ENCODE peak calls at places on chromosomes 2 and 18, in six cellular contexts. D is endodermal cell, M is pancreas, E is lower lobe of right lung, I is A549, T is PC-9. Z is an unnamed sample.

GRCh38 chr18:28771849-28772248 is 594.9 kb upstream of the CDH2 start:
- DNase-seq in I (no peak), T (no peak), M (no peak), E (no peak), D (no peak), Z (no peak)

GRCh38 chr2:156110890-156111289 is 221.6 kb downstream of the NR4A2 start:
- DNase-seq in T (peak), E (no peak), D (peak), M (peak), I (peak), Z (peak)

GRCh38 chr2:151682459-151683003 is 51.7 kb downstream of the NEB start:
- DNase-seq in T (no peak), D (no peak), E (no peak), M (no peak), I (no peak), Z (no peak)

GRCh38 chr2:172333626-172334330 is 93.6 kb upstream of the ITGA6 start:
- DNase-seq in T (no peak), D (no peak), E (no peak), I (no peak), M (no peak), Z (no peak)

GRCh38 chr2:163407296-163407695 is 328.5 kb downstream of the FIGN start:
- DNase-seq in D (no peak), E (no peak), I (no peak), T (no peak), M (no peak), Z (no peak)

GRCh38 chr2:2108189-2108588 is 222.9 kb downstream of the MYT1L start:
- DNase-seq in M (no peak), D (no peak), T (no peak), E (no peak), I (no peak), Z (no peak)

GRCh38 chr2:241354668-241355658 is 1.1 kb upstream of the FARP2 start:
- DNase-seq in I (peak), M (peak), E (peak), T (peak), D (peak), Z (peak)

GRCh38 chr2:180523629-180524340 is 456.6 kb upstream of the UBE2E3 start:
- DNase-seq in M (no peak), E (no peak), D (no peak), T (peak), I (peak), Z (no peak)

GRCh38 chr2:207239222-207239674 is 73.5 kb upstream of the KLF7 start:
- DNase-seq in E (peak), I (peak), M (no peak), T (peak), D (no peak), Z (no peak)

GRCh38 chr2:208867374-208867773 is 460.8 kb downstream of the PTH2R start:
- DNase-seq in M (no peak), E (no peak), D (no peak), T (no peak), I (no peak), Z (no peak)

GRCh38 chr2:12498286-12498685 is 218.4 kb upstream of the TRIB2 start:
- DNase-seq in E (no peak), T (no peak), D (no peak), I (no peak), M (no peak), Z (no peak)

GRCh38 chr2:216590780-216591179 is 42.4 kb upstream of the IGFBP2 start:
- DNase-seq in I (peak), D (peak), E (no peak), M (no peak), T (no peak), Z (no peak)

GRCh38 chr2:105929506-105929905 is 184.8 kb downstream of the NCK2 start:
- DNase-seq in D (peak), T (no peak), M (no peak), E (no peak), I (no peak), Z (no peak)

GRCh38 chr18:48828713-48829442 is 121.9 kb downstream of the SMAD7 start:
- DNase-seq in I (no peak), M (peak), E (peak), T (no peak), D (peak), Z (no peak)

GRCh38 chr2:32947484-32948143 is 861 bp downstream of the LTBP1 start:
- DNase-seq in E (no peak), I (peak), M (peak), T (peak), D (peak), Z (peak)

GRCh38 chr2:203594541-203594940 is 59.4 kb upstream of the RAPH1 start:
- DNase-seq in I (no peak), M (no peak), D (no peak), E (no peak), T (no peak), Z (no peak)

GRCh38 chr2:16330012-16330411 is 335.6 kb downstream of the CYRIA start:
- DNase-seq in D (peak), T (no peak), E (no peak), I (no peak), M (no peak), Z (no peak)

GRCh38 chr2:10412380-10412779 is 35.7 kb downstream of the ODC1 start:
- DNase-seq in E (no peak), T (no peak), D (peak), I (peak), M (no peak), Z (peak)

GRCh38 chr2:209368924-209369323 is 54.9 kb upstream of the MAP2 start:
- DNase-seq in M (peak), E (peak), T (peak), D (no peak), I (peak), Z (no peak)

GRCh38 chr2:98909381-98910211 is 26.4 kb downstream of the CRACDL start:
- DNase-seq in I (peak), M (peak), T (peak), E (peak), D (peak), Z (peak)

GRCh38 chr2:227164745-227165350 is 424 bp downstream of the COL4A3 start:
- DNase-seq in D (peak), M (peak), E (no peak), I (peak), T (peak), Z (peak)

GRCh38 chr2:48693645-48694044 is 61.9 kb downstream of the LHCGR start:
- DNase-seq in I (no peak), T (no peak), E (no peak), M (no peak), D (no peak), Z (no peak)

GRCh38 chr18:57898506-57899124 is 95.5 kb upstream of the ATP8B1 start:
- DNase-seq in D (no peak), T (no peak), E (no peak), I (peak), M (no peak), Z (no peak)

GRCh38 chr2:134154269-134154668 is 99.6 kb upstream of the MGAT5 start:
- DNase-seq in I (no peak), E (peak), M (no peak), D (no peak), T (no peak), Z (no peak)

GRCh38 chr2:26035110-26035728 is 1.3 kb downstream of the RAB10 start:
- DNase-seq in M (no peak), T (no peak), I (no peak), E (no peak), D (no peak), Z (no peak)

GRCh38 chr2:136436921-136437320 is 319.0 kb upstream of the CXCR4 start:
- DNase-seq in D (no peak), I (no peak), E (no peak), T (no peak), M (no peak), Z (no peak)

GRCh38 chr2:33216508-33217182 is 259.8 kb upstream of the RASGRP3 start:
- DNase-seq in E (no peak), D (no peak), M (no peak), T (no peak), I (peak), Z (no peak)

GRCh38 chr2:194545978-194546377 is 1111.0 kb upstream of the SLC39A10 start:
- DNase-seq in T (no peak), M (no peak), D (no peak), I (peak), E (no peak), Z (no peak)

GRCh38 chr2:25897500-25897899 is 19.2 kb upstream of the ASXL2 start:
- DNase-seq in M (no peak), I (no peak), D (no peak), T (no peak), E (no peak), Z (no peak)

GRCh38 chr2:240106765-240107164 is 29.3 kb downstream of the COPS9 start:
- DNase-seq in D (no peak), M (no peak), I (no peak), E (no peak), T (no peak), Z (no peak)

GRCh38 chr18:26763745-26764144 is 101.8 kb downstream of the AQP4 start:
- DNase-seq in M (no peak), T (no peak), I (no peak), E (no peak), D (no peak), Z (no peak)

GRCh38 chr2:227267406-227268115 is 57.5 kb upstream of the MFF start:
- DNase-seq in M (no peak), E (no peak), D (no peak), T (no peak), I (peak), Z (no peak)

GRCh38 chr18:2114765-2115164 is 456.5 kb downstream of the METTL4 start:
- DNase-seq in T (no peak), E (no peak), D (no peak), M (no peak), I (no peak), Z (no peak)
- TF ChIP-seq CTCF in T (no peak), E (no peak), D (no peak), M (no peak), I (no peak), Z (no peak)

DNA sequence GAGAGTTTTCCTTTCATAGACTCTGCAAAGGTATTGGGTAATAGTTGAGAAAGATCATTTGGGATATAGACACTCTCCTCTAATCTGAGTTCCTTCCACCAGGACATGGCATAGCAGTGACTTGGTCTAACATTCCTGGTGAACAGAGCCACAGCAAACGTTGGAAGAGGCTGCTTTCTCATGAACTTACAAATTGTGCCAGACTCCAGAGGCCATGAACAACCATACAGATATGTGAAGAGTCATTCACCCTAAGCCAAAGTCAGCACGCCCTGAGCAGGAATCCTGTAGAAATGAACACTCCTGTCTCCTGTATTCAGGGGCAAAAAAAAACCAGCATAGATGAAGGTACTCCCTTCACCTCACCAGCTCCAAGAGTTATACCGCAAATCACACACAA is 152.8 kb downstream of the TMEM18 start:
- DNase-seq in I (no peak), T (no peak), D (no peak), E (no peak), M (no peak), Z (no peak)
- TF ChIP-seq CTCF in I (no peak), T (no peak), D (no peak), E (no peak), M (no peak), Z (no peak)

GRCh38 chr2:143708682-143709081 is 579.5 kb downstream of the ARHGAP15 start:
- DNase-seq in E (no peak), I (no peak), T (no peak), M (no peak), D (no peak), Z (no peak)
- TF ChIP-seq CTCF in E (no peak), I (no peak), T (no peak), M (no peak), D (no peak), Z (no peak)

DNA sequence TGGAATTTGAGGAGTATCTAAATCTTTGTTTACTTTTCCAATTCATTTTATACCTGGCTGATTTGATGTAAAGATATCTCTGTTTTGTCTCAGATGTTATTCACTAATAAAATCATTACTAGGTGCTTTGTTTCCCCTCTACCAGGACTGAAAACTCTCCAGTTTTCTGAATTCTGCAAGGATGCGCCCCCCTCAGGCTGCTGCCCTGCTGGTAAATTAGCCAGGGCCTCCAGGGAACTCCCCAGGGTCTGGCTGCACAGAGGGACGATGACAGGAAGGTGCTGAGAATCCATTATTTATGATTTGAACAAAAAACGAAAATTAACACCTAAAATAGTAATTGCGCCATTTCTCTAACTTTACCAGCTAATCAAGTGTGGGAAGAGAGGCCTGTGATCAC is 541.2 kb upstream of the POU3F3 start:
- DNase-seq in I (no peak), T (no peak), D (peak), M (no peak), E (no peak), Z (peak)
- TF ChIP-seq CTCF in I (no peak), T (no peak), D (peak), M (no peak), E (no peak), Z (peak)

GRCh38 chr18:5107990-5108389 is 89.1 kb downstream of the AKAIN1 start:
- DNase-seq in T (no peak), E (no peak), M (no peak), I (no peak), D (no peak), Z (peak)

GRCh38 chr18:5103693-5104092 is 93.4 kb downstream of the AKAIN1 start:
- DNase-seq in I (no peak), D (no peak), M (no peak), E (no peak), T (no peak), Z (no peak)

GRCh38 chr18:5103286-5103685 is 93.8 kb downstream of the AKAIN1 start:
- DNase-seq in E (no peak), M (no peak), T (no peak), I (no peak), D (no peak), Z (no peak)

GRCh38 chr18:5104246-5104645 is 92.8 kb downstream of the AKAIN1 start:
- DNase-seq in I (no peak), T (no peak), M (no peak), E (no peak), D (no peak), Z (no peak)

GRCh38 chr18:5106730-5107129 is 90.3 kb downstream of the AKAIN1 start:
- DNase-seq in D (no peak), T (no peak), M (no peak), E (no peak), I (peak), Z (no peak)
- TF ChIP-seq CTCF in D (peak), T (no peak), M (no peak), E (no peak), I (peak), Z (no peak)

DNA sequence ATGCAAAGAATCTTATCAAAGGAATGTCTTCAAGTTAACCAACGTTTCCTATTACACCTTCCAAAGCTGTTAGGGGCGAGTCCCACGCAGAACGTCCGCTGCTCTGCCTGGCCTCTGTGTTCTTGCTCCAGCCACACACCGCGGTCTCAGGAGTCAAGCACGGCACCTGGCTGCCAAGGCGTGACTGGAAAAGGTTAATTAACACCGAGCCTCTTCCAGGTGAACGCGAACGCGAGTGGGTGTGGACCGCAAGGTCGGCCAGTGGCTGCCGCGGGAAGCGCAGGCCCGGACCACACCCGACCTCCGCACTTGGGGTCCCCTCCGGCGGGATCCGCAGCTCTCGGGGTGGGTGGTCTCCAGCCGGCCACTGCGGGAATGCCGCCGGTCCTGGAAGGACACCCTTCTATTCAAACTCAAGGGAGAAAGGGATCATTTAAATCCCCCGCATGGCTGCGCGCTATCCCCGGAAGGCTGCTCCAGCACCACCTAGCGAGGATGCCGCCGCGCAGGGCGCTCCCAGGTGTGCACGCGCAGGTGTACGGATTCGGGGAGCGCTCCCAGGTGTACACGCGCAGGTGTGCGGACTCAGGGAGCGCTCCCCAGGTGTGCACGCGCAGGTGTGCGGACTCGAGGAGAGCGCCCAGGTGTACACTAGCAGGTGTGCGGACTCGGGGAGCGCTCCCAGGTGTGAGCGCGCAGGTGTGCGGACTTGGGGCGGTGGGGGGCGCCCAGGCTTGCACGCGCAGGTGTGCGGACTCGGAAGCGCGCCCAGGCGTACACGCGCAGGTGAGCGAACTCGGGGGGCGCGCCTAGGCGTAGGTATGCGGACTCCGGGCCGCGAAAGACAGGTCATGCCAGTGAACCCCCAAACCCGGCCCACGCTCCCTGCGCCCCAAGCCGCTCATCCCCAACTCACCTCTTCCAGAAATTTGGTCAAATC is 662 bp downstream of the CYB5A start:
- DNase-seq in T (peak), E (peak), I (no peak), M (peak), D (peak), Z (no peak)
- TF ChIP-seq CTCF in T (no peak), E (peak), I (no peak), M (peak), D (peak), Z (no peak)

GRCh38 chr2:168340931-168341330 is 93.5 kb upstream of the STK39 start:
- DNase-seq in T (no peak), I (no peak), M (no peak), D (no peak), E (no peak), Z (no peak)

GRCh38 chr2:168338292-168338691 is 90.9 kb upstream of the STK39 start:
- DNase-seq in M (no peak), E (no peak), I (no peak), D (no peak), T (no peak), Z (no peak)

GRCh38 chr2:168338803-168339437 is 91.5 kb upstream of the STK39 start:
- DNase-seq in E (no peak), M (no peak), T (no peak), I (no peak), D (no peak), Z (no peak)

DNA sequence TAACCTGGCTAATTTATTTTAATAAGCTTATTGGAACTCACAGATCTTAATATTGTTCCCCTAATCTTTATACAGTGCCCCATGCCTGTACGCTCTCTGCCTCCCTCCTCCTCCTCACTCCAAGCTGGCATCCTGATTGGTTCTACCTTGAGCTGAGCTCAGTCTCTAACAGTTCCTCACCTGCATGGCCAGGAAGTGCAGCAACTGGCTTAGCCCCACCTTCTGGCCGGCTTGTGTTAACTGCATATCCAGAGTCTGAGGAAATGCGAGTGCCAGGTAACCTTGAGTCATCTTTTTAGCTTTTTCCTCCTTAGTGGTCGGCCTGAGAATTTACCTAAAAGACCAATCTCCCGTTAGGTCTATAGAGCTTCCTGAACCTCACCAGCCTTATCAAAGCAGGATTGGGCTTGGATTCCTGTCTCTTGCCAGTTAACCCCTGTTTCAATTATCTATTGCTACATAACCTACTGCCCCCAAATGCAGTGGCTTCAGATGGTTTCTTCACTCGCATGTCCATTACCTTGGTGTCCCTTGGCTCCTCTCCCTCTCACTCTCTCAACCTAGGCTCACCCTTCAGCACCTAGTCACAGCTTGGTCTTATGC is 89.5 kb upstream of the STK39 start:
- DNase-seq in I (peak), T (peak), D (peak), M (peak), E (peak), Z (no peak)
- TF ChIP-seq CTCF in I (peak), T (peak), D (peak), M (peak), E (peak), Z (no peak)

GRCh38 chr18:74521068-74521725 is 13.1 kb upstream of the CNDP1 start:
- DNase-seq in D (peak), T (no peak), I (no peak), E (no peak), M (no peak), Z (no peak)
- TF ChIP-seq CTCF in D (no peak), T (no peak), I (no peak), E (no peak), M (no peak), Z (no peak)

GRCh38 chr2:214808961-214809750 is at the start of gene BARD1:
- DNase-seq in M (peak), T (peak), D (peak), E (peak), I (peak), Z (peak)
- TF ChIP-seq CTCF in M (no peak), T (no peak), D (peak), E (no peak), I (no peak), Z (no peak)

Z was measured in endothelial cell.